ENCODE peak calls at places on chromosomes 7 and 10, in nine cellular contexts. H, C, T, O, Q, J, M, Y and P are unnamed samples.

GRCh38 chr7:80609732-80610131 is 28.7 kb upstream of the CD36 start:
- DNase-seq in T (no peak), M (no peak), Y (no peak), Q (no peak), O (no peak), J (no peak), C (no peak), H (no peak), P (no peak)

GRCh38 chr7:85000973-85001372 is 185.9 kb downstream of the SEMA3D start:
- DNase-seq in O (peak), M (no peak), Q (no peak), Y (no peak), T (no peak), H (no peak), J (no peak), C (no peak), P (no peak)

GRCh38 chr10:16494174-16494573 is 27.5 kb downstream of the C1QL3 start:
- DNase-seq in Y (no peak), Q (no peak), H (no peak), J (no peak), M (no peak), O (no peak), T (no peak), C (no peak), P (no peak)

GRCh38 chr10:63206997-63207952 is 74.1 kb downstream of the NRBF2 start:
- DNase-seq in T (peak), H (no peak), J (peak), Y (no peak), O (peak), Q (peak), C (no peak), M (peak), P (no peak)

GRCh38 chr7:106072715-106073091 is 39.4 kb downstream of the SYPL1 start:
- DNase-seq in O (no peak), J (no peak), Y (no peak), M (no peak), Q (no peak), H (no peak), T (no peak), C (no peak), P (no peak)

GRCh38 chr10:62076872-62077271 is 175.4 kb downstream of the ARID5B start:
- DNase-seq in Y (no peak), T (no peak), H (no peak), J (no peak), M (no peak), Q (no peak), C (no peak), O (peak), P (no peak)

GRCh38 chr7:45578022-45578421 is 3.9 kb downstream of the ADCY1 start:
- DNase-seq in O (no peak), C (no peak), Q (no peak), J (no peak), Y (no peak), M (no peak), T (no peak), H (no peak), P (no peak)

GRCh38 chr7:27774717-27775328 is 34.9 kb downstream of the TAX1BP1 start:
- DNase-seq in Q (no peak), C (no peak), J (no peak), H (no peak), Y (no peak), M (no peak), O (peak), T (no peak), P (no peak)

GRCh38 chr10:125000366-125001312 is 58.7 kb downstream of the ZRANB1 start:
- DNase-seq in J (no peak), O (no peak), C (no peak), H (no peak), Y (no peak), Q (no peak), T (no peak), M (no peak), P (no peak)

GRCh38 chr10:124072106-124072505 is 21.3 kb downstream of the CHST15 start:
- DNase-seq in O (no peak), H (no peak), C (no peak), T (no peak), M (no peak), J (no peak), Y (no peak), Q (no peak), P (no peak)

GRCh38 chr7:128033246-128033645 is 2.0 kb upstream of the LRRC4 start:
- DNase-seq in T (no peak), Y (no peak), O (no peak), H (no peak), M (no peak), Q (no peak), J (no peak), C (no peak), P (no peak)

GRCh38 chr10:71116426-71116825 is 95.9 kb upstream of the UNC5B start:
- DNase-seq in O (no peak), Q (no peak), Y (no peak), J (no peak), C (no peak), H (no peak), T (no peak), M (no peak), P (no peak)

GRCh38 chr10:73439605-73440298 is 6.4 kb upstream of the MSS51 start:
- DNase-seq in M (no peak), H (no peak), J (no peak), Y (no peak), O (no peak), T (peak), Q (peak), C (no peak), P (no peak)